ENCODE peak calls at places on chromosomes 7 and 10, in seven cellular contexts. One of them, this sample, is unnamed.

GRCh38 chr10:58513189-58514101 is 773 bp downstream of the BICC1 start:
- DNase-seq in HepG2: no peak
- DNase-seq in CD8-positive, alpha-beta memory T cell: no peak
- DNase-seq in uterus: peak
- DNase-seq in fibroblast of pulmonary artery: peak
- DNase-seq in HAP-1: peak
- DNase-seq in SJSA1: peak
- DNase-seq in this sample: no peak

GRCh38 chr7:42945821-42946615 is 13.8 kb downstream of the MRPL32 start:
- DNase-seq in HepG2: no peak
- DNase-seq in CD8-positive, alpha-beta memory T cell: no peak
- DNase-seq in uterus: no peak
- DNase-seq in fibroblast of pulmonary artery: peak
- DNase-seq in HAP-1: no peak
- DNase-seq in SJSA1: peak
- DNase-seq in this sample: no peak

GRCh38 chr7:23470290-23471089 is at the start of gene IGF2BP3:
- DNase-seq in HepG2: peak
- DNase-seq in CD8-positive, alpha-beta memory T cell: peak
- DNase-seq in uterus: no peak
- DNase-seq in fibroblast of pulmonary artery: peak
- DNase-seq in HAP-1: peak
- DNase-seq in SJSA1: peak
- DNase-seq in this sample: peak

GRCh38 chr10:118107040-118107439 is 60.3 kb upstream of the RAB11FIP2 start:
- DNase-seq in HepG2: no peak
- DNase-seq in CD8-positive, alpha-beta memory T cell: no peak
- DNase-seq in uterus: no peak
- DNase-seq in fibroblast of pulmonary artery: no peak
- DNase-seq in HAP-1: no peak
- DNase-seq in SJSA1: no peak
- DNase-seq in this sample: no peak

GRCh38 chr7:5284304-5285281 is 1.9 kb downstream of the SLC29A4 start:
- DNase-seq in HepG2: peak
- DNase-seq in CD8-positive, alpha-beta memory T cell: no peak
- DNase-seq in uterus: no peak
- DNase-seq in fibroblast of pulmonary artery: no peak
- DNase-seq in HAP-1: peak
- DNase-seq in SJSA1: peak
- DNase-seq in this sample: peak

GRCh38 chr10:4472190-4472904 is 353.7 kb upstream of the AKR1E2 start:
- DNase-seq in HepG2: no peak
- DNase-seq in CD8-positive, alpha-beta memory T cell: no peak
- DNase-seq in uterus: no peak
- DNase-seq in fibroblast of pulmonary artery: no peak
- DNase-seq in HAP-1: no peak
- DNase-seq in SJSA1: no peak
- DNase-seq in this sample: no peak

GRCh38 chr10:3754727-3755439 is 30.1 kb downstream of the KLF6 start:
- DNase-seq in HepG2: peak
- DNase-seq in CD8-positive, alpha-beta memory T cell: no peak
- DNase-seq in uterus: no peak
- DNase-seq in fibroblast of pulmonary artery: peak
- DNase-seq in HAP-1: no peak
- DNase-seq in SJSA1: peak
- DNase-seq in this sample: no peak

GRCh38 chr10:47405829-47406547 is 21.9 kb upstream of the ZNF488 start:
- DNase-seq in HepG2: no peak
- DNase-seq in CD8-positive, alpha-beta memory T cell: no peak
- DNase-seq in uterus: peak
- DNase-seq in fibroblast of pulmonary artery: no peak
- DNase-seq in HAP-1: no peak
- DNase-seq in SJSA1: no peak
- DNase-seq in this sample: no peak

GRCh38 chr10:34319197-34319846 is 495.8 kb downstream of the PARD3 start:
- DNase-seq in HepG2: peak
- DNase-seq in CD8-positive, alpha-beta memory T cell: no peak
- DNase-seq in uterus: no peak
- DNase-seq in fibroblast of pulmonary artery: peak
- DNase-seq in HAP-1: peak
- DNase-seq in SJSA1: peak
- DNase-seq in this sample: no peak

GRCh38 chr7:132430863-132431822 is 145.1 kb downstream of the PLXNA4 start:
- DNase-seq in HepG2: no peak
- DNase-seq in CD8-positive, alpha-beta memory T cell: peak
- DNase-seq in uterus: peak
- DNase-seq in fibroblast of pulmonary artery: peak
- DNase-seq in HAP-1: no peak
- DNase-seq in SJSA1: peak
- DNase-seq in this sample: no peak

GRCh38 chr7:150964593-150965111 is 13.5 kb downstream of the KCNH2 start:
- DNase-seq in HepG2: no peak
- DNase-seq in CD8-positive, alpha-beta memory T cell: no peak
- DNase-seq in uterus: no peak
- DNase-seq in fibroblast of pulmonary artery: no peak
- DNase-seq in HAP-1: no peak
- DNase-seq in SJSA1: no peak
- DNase-seq in this sample: no peak

GRCh38 chr7:54541941-54542618 is at the start of gene VSTM2A:
- DNase-seq in HepG2: no peak
- DNase-seq in CD8-positive, alpha-beta memory T cell: no peak
- DNase-seq in uterus: no peak
- DNase-seq in fibroblast of pulmonary artery: no peak
- DNase-seq in HAP-1: no peak
- DNase-seq in SJSA1: no peak
- DNase-seq in this sample: peak

GRCh38 chr10:122033224-122033926 is 44.4 kb downstream of the TACC2 start:
- DNase-seq in HepG2: no peak
- DNase-seq in CD8-positive, alpha-beta memory T cell: no peak
- DNase-seq in uterus: no peak
- DNase-seq in fibroblast of pulmonary artery: no peak
- DNase-seq in HAP-1: no peak
- DNase-seq in SJSA1: no peak
- DNase-seq in this sample: no peak

GRCh38 chr7:138663741-138664710 is 37.1 kb downstream of the SVOPL start:
- DNase-seq in HepG2: no peak
- DNase-seq in CD8-positive, alpha-beta memory T cell: peak
- DNase-seq in uterus: no peak
- DNase-seq in fibroblast of pulmonary artery: peak
- DNase-seq in HAP-1: peak
- DNase-seq in SJSA1: no peak
- DNase-seq in this sample: no peak
- H3K4me3 ChIP-seq in HepG2: peak
- H3K4me3 ChIP-seq in CD8-positive, alpha-beta memory T cell: no peak
- H3K4me3 ChIP-seq in uterus: peak
- H3K4me3 ChIP-seq in fibroblast of pulmonary artery: peak
- H3K4me3 ChIP-seq in HAP-1: peak
- H3K4me3 ChIP-seq in SJSA1: peak
- H3K4me3 ChIP-seq in this sample: peak

DNA sequence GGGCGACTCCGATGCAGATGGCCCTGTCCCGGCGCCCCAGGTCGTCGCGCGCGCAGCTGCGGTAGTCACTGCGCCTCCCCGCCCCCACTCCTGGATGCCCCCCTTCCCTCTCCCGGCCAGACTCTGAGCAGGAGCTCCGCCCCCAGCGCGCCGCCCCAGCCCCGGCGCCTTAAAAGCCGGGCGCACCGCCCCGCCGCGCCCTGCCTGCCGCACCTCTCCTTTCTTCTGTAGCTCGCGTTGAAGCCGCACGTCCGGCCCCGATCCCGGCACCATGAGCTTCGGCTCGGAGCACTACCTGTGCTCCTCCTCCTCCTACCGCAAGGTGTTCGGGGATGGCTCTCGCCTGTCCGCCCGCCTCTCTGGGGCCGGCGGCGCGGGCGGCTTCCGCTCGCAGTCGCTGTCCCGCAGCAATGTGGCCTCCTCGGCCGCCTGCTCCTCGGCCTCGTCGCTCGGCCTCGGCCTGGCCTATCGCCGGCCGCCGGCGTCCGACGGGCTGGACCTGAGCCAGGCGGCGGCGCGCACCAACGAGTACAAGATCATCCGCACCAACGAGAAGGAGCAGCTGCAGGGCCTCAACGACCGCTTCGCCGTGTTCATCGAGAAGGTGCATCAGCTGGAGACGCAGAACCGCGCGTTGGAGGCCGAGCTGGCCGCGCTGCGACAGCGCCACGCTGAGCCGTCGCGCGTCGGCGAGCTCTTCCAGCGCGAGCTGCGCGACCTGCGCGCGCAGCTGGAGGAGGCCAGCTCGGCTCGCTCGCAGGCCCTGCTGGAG is at the start of gene INA:
- DNase-seq in HepG2: no peak
- DNase-seq in CD8-positive, alpha-beta memory T cell: no peak
- DNase-seq in uterus: no peak
- DNase-seq in fibroblast of pulmonary artery: peak
- DNase-seq in HAP-1: peak
- DNase-seq in SJSA1: no peak
- DNase-seq in this sample: peak
- H3K4me3 ChIP-seq in HepG2: peak
- H3K4me3 ChIP-seq in CD8-positive, alpha-beta memory T cell: no peak
- H3K4me3 ChIP-seq in uterus: no peak
- H3K4me3 ChIP-seq in fibroblast of pulmonary artery: peak
- H3K4me3 ChIP-seq in HAP-1: peak
- H3K4me3 ChIP-seq in SJSA1: peak
- H3K4me3 ChIP-seq in this sample: peak

GRCh38 chr10:30219977-30220751 is 128.9 kb downstream of the MTPAP start:
- DNase-seq in HepG2: peak
- DNase-seq in CD8-positive, alpha-beta memory T cell: no peak
- DNase-seq in uterus: no peak
- DNase-seq in fibroblast of pulmonary artery: peak
- DNase-seq in HAP-1: peak
- DNase-seq in SJSA1: no peak
- DNase-seq in this sample: no peak
- H3K4me3 ChIP-seq in HepG2: peak
- H3K4me3 ChIP-seq in CD8-positive, alpha-beta memory T cell: no peak
- H3K4me3 ChIP-seq in uterus: no peak
- H3K4me3 ChIP-seq in fibroblast of pulmonary artery: peak
- H3K4me3 ChIP-seq in HAP-1: no peak
- H3K4me3 ChIP-seq in SJSA1: no peak
- H3K4me3 ChIP-seq in this sample: no peak

GRCh38 chr7:379456-380225 is 89.7 kb downstream of the FOXL3 start:
- DNase-seq in HepG2: no peak
- DNase-seq in CD8-positive, alpha-beta memory T cell: peak
- DNase-seq in uterus: peak
- DNase-seq in fibroblast of pulmonary artery: no peak
- DNase-seq in HAP-1: no peak
- DNase-seq in SJSA1: no peak
- DNase-seq in this sample: no peak
- H3K4me3 ChIP-seq in HepG2: no peak
- H3K4me3 ChIP-seq in CD8-positive, alpha-beta memory T cell: no peak
- H3K4me3 ChIP-seq in uterus: no peak
- H3K4me3 ChIP-seq in fibroblast of pulmonary artery: no peak
- H3K4me3 ChIP-seq in HAP-1: no peak
- H3K4me3 ChIP-seq in SJSA1: no peak
- H3K4me3 ChIP-seq in this sample: peak

GRCh38 chr10:42638821-42639270 is 476 bp upstream of the ZNF33B start:
- DNase-seq in HepG2: no peak
- DNase-seq in CD8-positive, alpha-beta memory T cell: no peak
- DNase-seq in uterus: no peak
- DNase-seq in fibroblast of pulmonary artery: no peak
- DNase-seq in HAP-1: no peak
- DNase-seq in SJSA1: no peak
- DNase-seq in this sample: no peak

GRCh38 chr10:42635098-42635497 is 3.3 kb downstream of the ZNF33B start:
- DNase-seq in HepG2: no peak
- DNase-seq in CD8-positive, alpha-beta memory T cell: no peak
- DNase-seq in uterus: no peak
- DNase-seq in fibroblast of pulmonary artery: no peak
- DNase-seq in HAP-1: no peak
- DNase-seq in SJSA1: no peak
- DNase-seq in this sample: no peak

GRCh38 chr10:42637648-42638052 is 720 bp downstream of the ZNF33B start:
- DNase-seq in HepG2: no peak
- DNase-seq in CD8-positive, alpha-beta memory T cell: no peak
- DNase-seq in uterus: no peak
- DNase-seq in fibroblast of pulmonary artery: no peak
- DNase-seq in HAP-1: no peak
- DNase-seq in SJSA1: no peak
- DNase-seq in this sample: no peak

GRCh38 chr10:42638053-42638820 is at the start of gene ZNF33B:
- DNase-seq in HepG2: peak
- DNase-seq in CD8-positive, alpha-beta memory T cell: peak
- DNase-seq in uterus: peak
- DNase-seq in fibroblast of pulmonary artery: peak
- DNase-seq in HAP-1: peak
- DNase-seq in SJSA1: peak
- DNase-seq in this sample: peak

DNA sequence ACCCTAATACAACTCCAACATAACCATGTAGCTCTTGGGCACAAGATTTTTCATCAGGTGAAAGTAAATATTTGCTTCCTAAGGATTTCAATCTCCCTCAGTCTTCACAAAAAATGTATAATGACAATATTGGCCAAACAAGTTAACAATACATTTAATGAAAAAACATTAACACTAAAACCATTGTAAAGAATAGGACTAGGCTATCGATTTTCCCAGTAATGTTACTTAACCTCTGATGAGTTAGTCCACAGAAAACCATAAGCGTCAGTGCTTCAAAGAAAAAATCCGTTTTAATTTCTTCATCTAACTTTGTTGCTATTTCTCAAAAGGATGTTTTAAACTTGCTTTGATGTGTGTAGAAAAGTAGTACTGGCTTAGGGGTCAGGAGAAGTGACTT is 1.2 kb downstream of the ZNF33B start:
- DNase-seq in HepG2: peak
- DNase-seq in CD8-positive, alpha-beta memory T cell: no peak
- DNase-seq in uterus: no peak
- DNase-seq in fibroblast of pulmonary artery: no peak
- DNase-seq in HAP-1: no peak
- DNase-seq in SJSA1: no peak
- DNase-seq in this sample: no peak
- H3K4me3 ChIP-seq in HepG2: peak
- H3K4me3 ChIP-seq in CD8-positive, alpha-beta memory T cell: peak
- H3K4me3 ChIP-seq in uterus: peak
- H3K4me3 ChIP-seq in fibroblast of pulmonary artery: peak
- H3K4me3 ChIP-seq in HAP-1: peak
- H3K4me3 ChIP-seq in SJSA1: no peak
- H3K4me3 ChIP-seq in this sample: peak